ENCODE peak calls at places on chromosomes 3 and 15, in four cellular contexts. R is MM.1S, X is heart left ventricle, P is body of pancreas. E is an unnamed sample.

GRCh38 chr15:89179966-89180875 is 41.2 kb downstream of the RLBP1 start:
- DNase-seq in R (no peak), X (no peak), P (no peak), E (no peak)

GRCh38 chr3:18389108-18389733 is 35.9 kb downstream of the SATB1 start:
- DNase-seq in R (peak; percentile 46), X (no peak), P (no peak), E (no peak)

GRCh38 chr3:151733613-151734012 is at the start of gene AADACL2:
- DNase-seq in R (no peak), X (no peak), P (no peak), E (no peak)

GRCh38 chr3:160941885-160942494 is 163.2 kb downstream of the B3GALNT1 start:
- DNase-seq in R (peak; percentile 88), X (peak; percentile 60), P (peak; percentile 75), E (peak; percentile 16)

GRCh38 chr3:63995056-63995576 is 28.2 kb downstream of the PSMD6 start:
- DNase-seq in R (no peak), X (no peak), P (no peak), E (no peak)

GRCh38 chr15:68900032-68900431 is 30.3 kb upstream of the SPESP1 start:
- DNase-seq in R (no peak), X (no peak), P (no peak), E (no peak)

GRCh38 chr3:136194409-136195257 is 1.5 kb downstream of the MSL2 start:
- DNase-seq in R (peak; percentile 59), X (peak; percentile 31), P (peak; percentile 14), E (no peak)

GRCh38 chr15:80856809-80857377 is 77.7 kb downstream of the CEMIP start:
- DNase-seq in R (no peak), X (peak; percentile 67), P (peak; percentile 83), E (peak; percentile 54)

GRCh38 chr3:132290833-132291232 is 26.4 kb upstream of the ACP3 start:
- DNase-seq in R (no peak), X (no peak), P (no peak), E (no peak)

GRCh38 chr3:129540776-129541516 is 2.0 kb upstream of the H1-8 start:
- DNase-seq in R (no peak), X (no peak), P (no peak), E (no peak)

GRCh38 chr15:58331903-58332675 is 99.7 kb upstream of the LIPC start:
- DNase-seq in R (peak; percentile 73), X (peak; percentile 94), P (peak; percentile 97), E (peak; percentile 94)

GRCh38 chr3:128554465-128555097 is 61.6 kb upstream of the GATA2 start:
- DNase-seq in R (no peak), X (no peak), P (no peak), E (no peak)

GRCh38 chr3:146250449-146251382 is at the start of gene PLSCR4:
- DNase-seq in R (peak; percentile 57), X (peak; percentile 86), P (peak; percentile 70), E (peak; percentile 84)

GRCh38 chr15:82231842-82232241 is 30.7 kb downstream of the EFL1 start:
- DNase-seq in R (no peak), X (no peak), P (no peak), E (no peak)

GRCh38 chr3:157100079-157100477 is 59.9 kb downstream of the CCNL1 start:
- DNase-seq in R (no peak), X (no peak), P (no peak), E (no peak)

GRCh38 chr3:97823503-97824004 is 1.7 kb downstream of the CRYBG3 start:
- DNase-seq in R (no peak), X (no peak), P (no peak), E (peak; percentile 69)

GRCh38 chr3:61594978-61595687 is 33.8 kb downstream of the PTPRG start:
- DNase-seq in R (no peak), X (no peak), P (no peak), E (no peak)

GRCh38 chr3:12974316-12974715 is 98.9 kb downstream of the IQSEC1 start:
- DNase-seq in R (no peak), X (no peak), P (no peak), E (no peak)

GRCh38 chr15:58951388-58952060 is 18.0 kb upstream of the SLTM start:
- DNase-seq in R (no peak), X (no peak), P (peak; percentile 53), E (no peak)

GRCh38 chr3:153856932-153857331 is 264.3 kb upstream of the ARHGEF26 start:
- DNase-seq in R (no peak), X (no peak), P (no peak), E (no peak)

GRCh38 chr3:139235192-139235591 is 108.6 kb upstream of the MRPS22 start:
- DNase-seq in R (no peak), X (no peak), P (no peak), E (no peak)

GRCh38 chr15:76185716-76186115 is 125.6 kb downstream of the ETFA start:
- DNase-seq in R (peak; percentile 49), X (no peak), P (no peak), E (no peak)

GRCh38 chr15:63473999-63474809 is 30.2 kb upstream of the USP3 start:
- DNase-seq in R (peak; percentile 85), X (no peak), P (peak; percentile 41), E (no peak)

GRCh38 chr3:113261996-113262665 is 50.8 kb downstream of the BOC start:
- DNase-seq in R (no peak), X (no peak), P (no peak), E (no peak)

GRCh38 chr3:74539879-74540278 is 74.6 kb downstream of the CNTN3 start:
- DNase-seq in R (no peak), X (no peak), P (peak; percentile 18), E (no peak)

GRCh38 chr3:141878812-141879211 is 2.4 kb downstream of the ATP1B3 start:
- DNase-seq in R (no peak), X (no peak), P (no peak), E (no peak)

GRCh38 chr15:77503240-77503639 is 82.6 kb downstream of the HMG20A start:
- DNase-seq in R (no peak), X (no peak), P (no peak), E (no peak)

GRCh38 chr3:38590521-38590920 is 59.0 kb downstream of the SCN5A start:
- DNase-seq in R (no peak), X (peak; percentile 9), P (no peak), E (no peak)

GRCh38 chr3:148205945-148206845 is 491.5 kb upstream of the AGTR1 start:
- DNase-seq in R (no peak), X (no peak), P (no peak), E (no peak)

GRCh38 chr3:116148881-116149530 is 296.3 kb downstream of the LSAMP start:
- DNase-seq in R (no peak), X (no peak), P (no peak), E (no peak)

GRCh38 chr15:27582741-27583400 is 516.2 kb downstream of the OCA2 start:
- DNase-seq in R (no peak), X (no peak), P (no peak), E (no peak)
- H3K9me3 ChIP-seq in R (no peaks in the 10 kb centered on the region), X (no peaks in the 10 kb centered on the region), P (no peaks in the 10 kb centered on the region), E (no peaks in the 10 kb centered on the region)

GRCh38 chr3:8357859-8358258 is 143.8 kb upstream of the LMCD1 start:
- DNase-seq in R (no peak), X (no peak), P (no peak), E (no peak)
- H3K27ac ChIP-seq in R (no peak overlapping the region), X (no peak overlapping the region), P (no peak overlapping the region), E (no peak overlapping the region)

DNA sequence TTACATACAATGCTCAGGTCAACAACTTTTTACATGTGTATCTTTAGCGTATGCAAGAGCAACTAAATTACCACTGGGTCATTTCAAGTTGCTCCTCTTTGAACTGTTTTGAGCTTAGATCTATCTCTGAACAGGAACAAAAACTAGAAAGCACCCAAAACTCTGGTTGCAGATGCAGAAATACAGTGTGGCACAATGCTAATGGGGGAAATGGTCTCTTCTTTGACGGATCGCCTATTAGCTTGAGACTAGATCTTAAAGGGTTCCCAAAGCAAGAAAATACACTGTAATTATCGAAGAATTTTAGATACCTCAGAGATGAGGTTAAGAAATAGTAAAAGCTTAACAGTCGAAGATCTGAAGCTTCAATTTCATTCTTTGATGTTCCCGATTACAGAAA is 864 bp downstream of the PPP1R2 start:
- DNase-seq in R (peak; percentile 51), X (no peak), P (no peak), E (no peak)
- H3K4me1 ChIP-seq in R (peaks cover 71% of the 10 kb centered on the region), X (peaks cover 86% of the 10 kb centered on the region), P (peaks cover 50% of the 10 kb centered on the region), E (peaks cover 55% of the 10 kb centered on the region)

GRCh38 chr3:177104299-177104992 is 92.8 kb downstream of the TBL1XR1 start:
- DNase-seq in R (no peak), X (no peak), P (no peak), E (no peak)
- H3K9me3 ChIP-seq in R (no peaks in the 10 kb centered on the region), X (no peaks in the 10 kb centered on the region), P (no peaks in the 10 kb centered on the region), E (no peaks in the 10 kb centered on the region)

GRCh38 chr3:28575100-28575747 is 226.6 kb upstream of the AZI2 start:
- DNase-seq in R (no peak), X (peak; percentile 25), P (peak; percentile 36), E (peak; percentile 34)

GRCh38 chr3:28576590-28577220 is 228.1 kb upstream of the AZI2 start:
- DNase-seq in R (no peak), X (no peak), P (no peak), E (no peak)

GRCh38 chr3:28574036-28574435 is 225.4 kb upstream of the AZI2 start:
- DNase-seq in R (no peak), X (no peak), P (no peak), E (no peak)

GRCh38 chr3:28575748-28576589 is 227.3 kb upstream of the AZI2 start:
- DNase-seq in R (no peak), X (peak; percentile 19), P (peak; percentile 25), E (peak; percentile 49)

DNA sequence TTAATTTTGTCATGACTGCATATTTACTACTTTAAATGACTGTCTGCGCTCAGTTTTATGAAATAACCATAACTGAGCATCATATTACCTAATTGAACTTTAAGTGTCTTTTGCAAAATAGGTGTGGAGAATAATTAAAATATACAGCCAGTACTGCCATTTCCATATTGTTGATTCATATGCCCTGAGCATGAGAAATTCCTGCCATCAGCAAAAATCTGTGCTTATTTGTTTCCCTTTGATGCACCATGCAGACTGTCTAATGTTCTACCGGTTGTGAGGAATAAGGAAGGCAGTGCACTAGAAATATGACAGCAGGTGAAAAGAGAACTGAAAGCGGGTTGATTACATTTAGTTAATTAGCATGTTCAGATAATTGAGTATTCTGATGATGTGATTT is 229.3 kb upstream of the AZI2 start:
- DNase-seq in R (no peak), X (no peak), P (no peak), E (no peak)
- H3K27ac ChIP-seq in R (no peak overlapping the region), X (no peak overlapping the region), P (no peak overlapping the region), E (no peak overlapping the region)

GRCh38 chr15:88139936-88140335 is 116.6 kb downstream of the NTRK3 start:
- DNase-seq in R (no peak), X (no peak), P (no peak), E (no peak)

GRCh38 chr15:88142141-88142540 is 114.4 kb downstream of the NTRK3 start:
- DNase-seq in R (no peak), X (no peak), P (no peak), E (no peak)

GRCh38 chr15:88141490-88141889 is 115.0 kb downstream of the NTRK3 start:
- DNase-seq in R (no peak), X (no peak), P (no peak), E (no peak)

DNA sequence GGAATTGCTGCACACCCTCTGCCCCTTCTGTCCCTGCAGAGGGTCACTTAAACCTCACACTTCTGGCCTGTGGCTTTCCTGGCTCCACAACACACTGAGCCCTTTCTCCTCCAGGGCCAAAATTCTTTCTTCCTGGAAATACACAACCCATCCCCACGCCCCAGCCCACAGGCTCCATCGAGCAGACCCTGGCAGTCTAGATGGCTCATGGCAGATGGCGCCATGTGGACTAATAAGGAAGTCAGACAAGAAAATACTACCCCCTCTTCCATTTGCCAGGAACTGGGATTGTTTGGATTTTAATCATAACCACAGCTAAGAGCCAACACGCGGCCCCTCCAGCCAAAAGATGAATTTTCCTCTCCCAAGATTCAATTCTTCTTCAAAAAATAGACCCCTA is 111.6 kb downstream of the NTRK3 start:
- DNase-seq in R (no peak), X (no peak), P (no peak), E (no peak)
- H3K4me1 ChIP-seq in R (no peaks in the 10 kb centered on the region), X (no peaks in the 10 kb centered on the region), P (no peaks in the 10 kb centered on the region), E (no peaks in the 10 kb centered on the region)